ENCODE peak calls at places on chromosomes 4 and X, in six cellular contexts. X is mammary epithelial cell, S is left lung, A is psoas muscle, V is heart left ventricle, L is MM.1S. C is an unnamed sample.
A peak's percentile ranks its signal among the peaks of the same experiment; 100 is the strongest.

GRCh38 chr4:62145276-62145675 is 945.1 kb downstream of the ADGRL3 start:
- DNase-seq in A (no peak), S (no peak), V (no peak), L (no peak), X (no peak), C (no peak)

GRCh38 chr4:80322716-80323115 is 12.8 kb upstream of the CFAP299 start:
- DNase-seq in V (no peak), A (no peak), X (peak; percentile 62), L (peak; percentile 29), S (no peak), C (no peak)

GRCh38 chr4:174116021-174116420 is 167.4 kb downstream of the FBXO8 start:
- DNase-seq in X (no peak), V (no peak), S (no peak), L (no peak), A (no peak), C (no peak)

GRCh38 chr4:83112239-83112638 is 2.3 kb downstream of the PLAC8 start:
- DNase-seq in X (no peak), V (no peak), A (no peak), S (no peak), L (peak; percentile 28), C (peak; percentile 57)

GRCh38 chr4:145557720-145558119 is 61.5 kb upstream of the MMAA start:
- DNase-seq in V (no peak), A (peak; percentile 55), X (peak; percentile 75), L (peak; percentile 77), S (no peak), C (no peak)

GRCh38 chrX:71198066-71198465 is 25.0 kb upstream of the GJB1 start:
- DNase-seq in L (no peak), V (no peak), S (no peak), X (no peak), A (no peak), C (no peak)

GRCh38 chr4:1907848-1908525 is 36.8 kb downstream of the NSD2 start:
- DNase-seq in L (no peak), S (no peak), A (no peak), V (no peak), X (peak; percentile 94), C (no peak)

GRCh38 chr4:95085118-95085833 is 327.5 kb downstream of the BMPR1B start:
- DNase-seq in A (no peak), L (no peak), S (no peak), X (no peak), V (no peak), C (no peak)

GRCh38 chr4:142085631-142086292 is 449.4 kb downstream of the IL15 start:
- DNase-seq in X (no peak), L (no peak), A (no peak), S (no peak), V (no peak), C (no peak)

GRCh38 chrX:132226169-132226568 is 6.9 kb upstream of the RAP2C start:
- DNase-seq in V (no peak), X (no peak), S (no peak), L (no peak), A (no peak), C (no peak)

GRCh38 chrX:40998123-40998522 is 87.1 kb upstream of the USP9X start:
- DNase-seq in A (no peak), S (no peak), L (no peak), X (no peak), V (no peak), C (no peak)

GRCh38 chr4:56979674-56980073 is 978 bp downstream of the POLR2B start:
- DNase-seq in X (peak; percentile 32), V (no peak), L (peak; percentile 56), A (no peak), S (no peak), C (peak; percentile 17)

GRCh38 chr4:176964116-176964691 is 171.5 kb upstream of the VEGFC start:
- DNase-seq in V (no peak), X (peak; percentile 32), L (peak; percentile 14), S (no peak), A (no peak), C (no peak)

GRCh38 chr4:139828966-139829662 is 163.5 kb downstream of the MGST2 start:
- DNase-seq in S (no peak), A (no peak), L (no peak), X (no peak), V (no peak), C (no peak)

GRCh38 chrX:8879750-8880149 is 78.6 kb upstream of the FAM9A start:
- DNase-seq in S (no peak), V (no peak), A (no peak), L (peak; percentile 6), X (peak; percentile 4), C (no peak)

GRCh38 chr4:110071466-110071865 is 126.9 kb downstream of the ELOVL6 start:
- DNase-seq in S (peak; percentile 62), V (no peak), A (no peak), L (no peak), X (no peak), C (no peak)

GRCh38 chrX:115011428-115011827 is 6.0 kb downstream of the IL13RA2 start:
- DNase-seq in S (no peak), A (no peak), V (no peak), X (no peak), L (no peak), C (no peak)

GRCh38 chr4:111064342-111064993 is 441.6 kb upstream of the PITX2 start:
- DNase-seq in V (no peak), A (no peak), X (peak; percentile 78), S (no peak), L (peak; percentile 95), C (no peak)

GRCh38 chr4:65893957-65894755 is 223.9 kb upstream of the EPHA5 start:
- DNase-seq in L (no peak), S (no peak), A (no peak), X (no peak), V (no peak), C (no peak)

GRCh38 chr4:77310931-77311330 is 153.9 kb downstream of the CCNG2 start:
- DNase-seq in A (no peak), V (no peak), L (no peak), S (no peak), X (peak; percentile 12), C (no peak)

GRCh38 chr4:26413595-26413994 is 76.7 kb downstream of the CCKAR start:
- DNase-seq in X (no peak), L (no peak), A (no peak), S (no peak), V (no peak), C (no peak)
- H3K4me1 ChIP-seq in X (no peaks in the 10 kb centered on the region), L (no peaks in the 10 kb centered on the region), A (peaks cover 15% of the 10 kb centered on the region), S (peaks cover 9% of the 10 kb centered on the region), V (peaks cover 15% of the 10 kb centered on the region), C (no peaks in the 10 kb centered on the region)

GRCh38 chrX:1111543-1112300 is 100.7 kb downstream of the CRLF2 start:
- DNase-seq in X (no peak), V (no peak), L (no peak), S (no peak), A (no peak), C (no peak)

GRCh38 chrX:1108451-1109445 is 103.7 kb downstream of the CRLF2 start:
- DNase-seq in S (no peak), V (no peak), X (no peak), L (no peak), A (no peak), C (no peak)

GRCh38 chrX:1106478-1107210 is 105.8 kb downstream of the CRLF2 start:
- DNase-seq in L (no peak), S (no peak), V (no peak), X (no peak), A (no peak), C (no peak)

GRCh38 chrX:1112321-1112720 is 100.1 kb downstream of the CRLF2 start:
- DNase-seq in L (no peak), S (no peak), V (no peak), A (no peak), X (no peak), C (no peak)

DNA sequence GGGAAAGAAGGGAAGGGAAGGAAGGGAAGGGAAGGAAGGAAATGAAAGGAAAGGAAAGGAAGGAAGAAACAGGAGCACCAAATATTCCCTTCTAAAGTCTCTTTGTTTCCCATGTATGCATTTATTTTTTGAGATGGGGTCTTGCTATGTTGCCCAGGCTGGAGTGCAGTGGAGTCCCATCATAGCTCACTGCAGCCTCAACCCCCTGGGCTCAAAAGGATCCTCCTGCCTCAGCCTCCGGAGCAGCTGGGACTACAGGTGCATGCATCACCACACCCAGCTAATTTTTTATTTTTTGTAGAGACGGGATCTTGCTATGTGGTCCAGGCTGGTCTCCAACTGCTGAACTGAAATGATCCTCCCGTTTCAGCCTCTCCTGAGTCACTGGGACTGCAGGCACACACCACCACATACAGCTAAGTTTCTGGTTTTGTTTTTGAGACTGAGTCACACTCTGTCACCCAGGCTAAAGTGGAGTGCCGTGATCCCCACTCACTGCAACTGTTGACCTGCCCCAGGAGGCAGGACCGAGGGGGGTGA is 102.8 kb downstream of the CRLF2 start:
- DNase-seq in V (no peak), S (no peak), X (no peak), L (no peak), A (no peak), C (no peak)
- H3K9me3 ChIP-seq in V (no peaks in the 10 kb centered on the region), S (no peaks in the 10 kb centered on the region), X (peaks cover 34% of the 10 kb centered on the region), L (no peaks in the 10 kb centered on the region), A (no peaks in the 10 kb centered on the region), C (no peaks in the 10 kb centered on the region)

DNA sequence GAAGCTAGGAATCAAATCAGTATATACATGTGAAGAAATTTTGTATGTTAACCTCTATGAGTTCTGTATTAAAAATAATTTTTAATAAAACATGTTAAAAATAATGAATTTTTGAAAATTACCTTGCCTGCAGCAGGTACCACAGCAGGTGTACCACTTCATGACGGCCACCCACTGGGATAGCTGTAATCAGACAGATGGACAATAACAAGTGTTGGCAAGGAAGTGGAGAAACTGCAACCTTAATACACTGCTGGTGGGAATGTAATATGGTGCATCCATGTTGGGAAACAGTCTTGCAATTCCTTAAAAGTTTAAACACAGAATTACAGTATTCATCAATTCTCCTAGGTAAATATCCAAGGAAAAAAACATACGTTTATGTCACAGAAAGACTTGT is 209.5 kb downstream of the RELL1 start:
- DNase-seq in S (no peak), A (no peak), V (no peak), X (no peak), L (no peak), C (no peak)
- H3K4me1 ChIP-seq in S (no peaks in the 10 kb centered on the region), A (no peaks in the 10 kb centered on the region), V (no peaks in the 10 kb centered on the region), X (no peaks in the 10 kb centered on the region), L (no peaks in the 10 kb centered on the region), C (no peaks in the 10 kb centered on the region)

GRCh38 chr4:98386-98785 is 25.9 kb upstream of the ZNF718 start:
- DNase-seq in A (no peak), V (no peak), S (no peak), X (no peak), L (no peak), C (no peak)
- H3K9me3 ChIP-seq in A (peaks cover 88% of the 10 kb centered on the region), V (peaks cover 99% of the 10 kb centered on the region), S (no peaks in the 10 kb centered on the region), X (peaks cover 41% of the 10 kb centered on the region), L (no peaks in the 10 kb centered on the region), C (peaks cover 12% of the 10 kb centered on the region)

GRCh38 chr4:89298788-89299152 is 8.8 kb downstream of the GPRIN3 start:
- DNase-seq in L (peak; percentile 77), A (no peak), V (no peak), S (no peak), X (peak; percentile 28), C (peak; percentile 57)

GRCh38 chr4:89295415-89295927 is 12.1 kb downstream of the GPRIN3 start:
- DNase-seq in L (no peak), A (no peak), V (no peak), X (no peak), S (no peak), C (no peak)

GRCh38 chr4:89296399-89296798 is 11.2 kb downstream of the GPRIN3 start:
- DNase-seq in S (no peak), L (peak; percentile 36), V (no peak), X (no peak), A (no peak), C (no peak)

GRCh38 chr4:89298160-89298559 is 9.4 kb downstream of the GPRIN3 start:
- DNase-seq in X (no peak), S (no peak), V (no peak), L (peak; percentile 88), A (no peak), C (peak; percentile 64)

GRCh38 chr4:89296871-89297270 is 10.7 kb downstream of the GPRIN3 start:
- DNase-seq in L (peak; percentile 54), S (no peak), A (no peak), X (no peak), V (no peak), C (no peak)
- H3K4me1 ChIP-seq in L (peaks cover 52% of the 10 kb centered on the region), S (peaks cover 72% of the 10 kb centered on the region), A (no peaks in the 10 kb centered on the region), X (no peaks in the 10 kb centered on the region), V (peaks cover 18% of the 10 kb centered on the region), C (peaks cover 89% of the 10 kb centered on the region)

C was measured in CD8-positive, alpha-beta memory T cell.